ENCODE peak calls at places on chromosomes 1 and 21, in four cellular contexts. H, Q, J and N are unnamed samples.

GRCh38 chr1:20884513-20884912 is 97.4 kb upstream of the HP1BP3 start:
- DNase-seq in H (no peak), J (no peak), Q (no peak), N (no peak)

GRCh38 chr1:88737338-88737927 is 53.4 kb downstream of the PKN2 start:
- DNase-seq in Q (no peak), H (no peak), J (peak), N (no peak)

GRCh38 chr21:32306021-32306780 is 7.5 kb downstream of the MRAP start:
- DNase-seq in J (peak), Q (no peak), H (no peak), N (peak)

GRCh38 chr1:41902125-41902524 is 16.6 kb downstream of the HIVEP3 start:
- DNase-seq in J (peak), Q (no peak), H (peak), N (no peak)

GRCh38 chr1:86703696-86704455 is 500 bp upstream of the SH3GLB1 start:
- DNase-seq in J (no peak), H (no peak), Q (peak), N (peak)

GRCh38 chr1:87329051-87329755 is 523 bp downstream of the LMO4 start:
- DNase-seq in J (peak), H (peak), Q (no peak), N (peak)

GRCh38 chr1:41678141-41678878 is 193.8 kb upstream of the EDN2 start:
- DNase-seq in H (no peak), J (peak), Q (no peak), N (no peak)

GRCh38 chr1:32651461-32652073 is 559 bp downstream of the RBBP4 start:
- DNase-seq in Q (peak), J (no peak), H (no peak), N (no peak)

GRCh38 chr1:18929686-18930085 is 26.8 kb downstream of the IFFO2 start:
- DNase-seq in Q (no peak), J (no peak), H (no peak), N (no peak)

GRCh38 chr1:156461781-156462647 is 38.6 kb downstream of the MEF2D start:
- DNase-seq in Q (no peak), H (no peak), J (peak), N (no peak)

GRCh38 chr1:116485071-116485735 is 85.6 kb downstream of the CD58 start:
- DNase-seq in H (peak), Q (peak), J (peak), N (peak)

GRCh38 chr1:233730809-233731208 is 116.9 kb downstream of the KCNK1 start:
- DNase-seq in Q (no peak), H (no peak), J (peak), N (peak)

GRCh38 chr21:38980416-38981319 is 174.9 kb downstream of the ETS2 start:
- DNase-seq in H (no peak), Q (no peak), J (no peak), N (no peak)

GRCh38 chr1:203462878-203463277 is 12.7 kb upstream of the PRELP start:
- DNase-seq in J (no peak), Q (no peak), H (no peak), N (no peak)

GRCh38 chr1:96233422-96233821 is 488.2 kb upstream of the PTBP2 start:
- DNase-seq in H (no peak), Q (no peak), J (no peak), N (no peak)

GRCh38 chr1:6554907-6555778 is at the start of gene TAS1R1:
- DNase-seq in H (no peak), Q (no peak), J (no peak), N (no peak)

GRCh38 chr1:109718495-109718894 is 6.4 kb downstream of the GSTM5 start:
- DNase-seq in H (peak), Q (no peak), J (no peak), N (peak)

GRCh38 chr1:3463013-3463385 is 8.5 kb downstream of the ARHGEF16 start:
- DNase-seq in Q (no peak), J (no peak), H (no peak), N (no peak)